ENCODE peak calls at places on chromosomes 6 and 20, in ten cellular contexts. One of them, this sample, is unnamed.

GRCh38 chr6:147604373-147604772 is 95.9 kb downstream of the SAMD5 start:
- DNase-seq in right lobe of liver: no peak
- DNase-seq in body of pancreas: no peak
- DNase-seq in spleen: no peak
- DNase-seq in HCT116: no peak
- DNase-seq in Peyer's patch: no peak
- DNase-seq in adrenal gland: no peak
- DNase-seq in IMR-90: no peak
- DNase-seq in transverse colon: no peak
- DNase-seq in GM12878: no peak
- DNase-seq in this sample: no peak

GRCh38 chr6:139378882-139379341 is 4.5 kb upstream of the CITED2 start:
- DNase-seq in right lobe of liver: no peak
- DNase-seq in body of pancreas: no peak
- DNase-seq in spleen: no peak
- DNase-seq in HCT116: no peak
- DNase-seq in Peyer's patch: peak; percentile 71
- DNase-seq in adrenal gland: no peak
- DNase-seq in IMR-90: peak; percentile 39
- DNase-seq in transverse colon: no peak
- DNase-seq in GM12878: no peak
- DNase-seq in this sample: no peak

GRCh38 chr20:50456452-50457324 is 53.5 kb upstream of the PTPN1 start:
- DNase-seq in right lobe of liver: no peak
- DNase-seq in body of pancreas: no peak
- DNase-seq in spleen: no peak
- DNase-seq in HCT116: no peak
- DNase-seq in Peyer's patch: no peak
- DNase-seq in adrenal gland: no peak
- DNase-seq in IMR-90: no peak
- DNase-seq in transverse colon: no peak
- DNase-seq in GM12878: no peak
- DNase-seq in this sample: no peak

GRCh38 chr20:7497985-7498384 is 442.3 kb downstream of the HAO1 start:
- DNase-seq in right lobe of liver: no peak
- DNase-seq in body of pancreas: no peak
- DNase-seq in spleen: no peak
- DNase-seq in HCT116: no peak
- DNase-seq in Peyer's patch: no peak
- DNase-seq in adrenal gland: no peak
- DNase-seq in IMR-90: no peak
- DNase-seq in transverse colon: no peak
- DNase-seq in GM12878: no peak
- DNase-seq in this sample: peak; percentile 19

GRCh38 chr20:46035713-46036112 is 6.7 kb downstream of the SLC12A5 start:
- DNase-seq in right lobe of liver: no peak
- DNase-seq in body of pancreas: no peak
- DNase-seq in spleen: no peak
- DNase-seq in HCT116: no peak
- DNase-seq in Peyer's patch: no peak
- DNase-seq in adrenal gland: no peak
- DNase-seq in IMR-90: no peak
- DNase-seq in transverse colon: no peak
- DNase-seq in GM12878: no peak
- DNase-seq in this sample: no peak

GRCh38 chr6:141989706-141989959 is 143.1 kb upstream of the GJE1 start:
- DNase-seq in right lobe of liver: no peak
- DNase-seq in body of pancreas: no peak
- DNase-seq in spleen: no peak
- DNase-seq in HCT116: no peak
- DNase-seq in Peyer's patch: no peak
- DNase-seq in adrenal gland: no peak
- DNase-seq in IMR-90: no peak
- DNase-seq in transverse colon: no peak
- DNase-seq in GM12878: no peak
- DNase-seq in this sample: no peak

GRCh38 chr6:112189494-112189893 is 64.9 kb downstream of the LAMA4 start:
- DNase-seq in right lobe of liver: no peak
- DNase-seq in body of pancreas: no peak
- DNase-seq in spleen: no peak
- DNase-seq in HCT116: no peak
- DNase-seq in Peyer's patch: no peak
- DNase-seq in adrenal gland: no peak
- DNase-seq in IMR-90: peak; percentile 5
- DNase-seq in transverse colon: no peak
- DNase-seq in GM12878: no peak
- DNase-seq in this sample: no peak

GRCh38 chr6:22117663-22118062 is 179.2 kb downstream of the PRL start:
- DNase-seq in right lobe of liver: no peak
- DNase-seq in body of pancreas: no peak
- DNase-seq in spleen: no peak
- DNase-seq in HCT116: no peak
- DNase-seq in Peyer's patch: no peak
- DNase-seq in adrenal gland: no peak
- DNase-seq in IMR-90: no peak
- DNase-seq in transverse colon: no peak
- DNase-seq in GM12878: no peak
- DNase-seq in this sample: no peak

GRCh38 chr6:116812051-116812650 is 16.7 kb downstream of the GPRC6A start:
- DNase-seq in right lobe of liver: no peak
- DNase-seq in body of pancreas: no peak
- DNase-seq in spleen: no peak
- DNase-seq in HCT116: no peak
- DNase-seq in Peyer's patch: no peak
- DNase-seq in adrenal gland: no peak
- DNase-seq in IMR-90: no peak
- DNase-seq in transverse colon: no peak
- DNase-seq in GM12878: no peak
- DNase-seq in this sample: no peak

GRCh38 chr6:128532110-128532509 is 11.7 kb upstream of the PTPRK start:
- DNase-seq in right lobe of liver: no peak
- DNase-seq in body of pancreas: no peak
- DNase-seq in spleen: no peak
- DNase-seq in HCT116: no peak
- DNase-seq in Peyer's patch: no peak
- DNase-seq in adrenal gland: no peak
- DNase-seq in IMR-90: no peak
- DNase-seq in transverse colon: no peak
- DNase-seq in GM12878: no peak
- DNase-seq in this sample: no peak

GRCh38 chr20:20892328-20892727 is 179.9 kb upstream of the RALGAPA2 start:
- DNase-seq in right lobe of liver: no peak
- DNase-seq in body of pancreas: no peak
- DNase-seq in spleen: no peak
- DNase-seq in HCT116: no peak
- DNase-seq in Peyer's patch: no peak
- DNase-seq in adrenal gland: no peak
- DNase-seq in IMR-90: no peak
- DNase-seq in transverse colon: no peak
- DNase-seq in GM12878: no peak
- DNase-seq in this sample: no peak

GRCh38 chr20:20887593-20888272 is 175.3 kb upstream of the RALGAPA2 start:
- DNase-seq in right lobe of liver: no peak
- DNase-seq in body of pancreas: no peak
- DNase-seq in spleen: no peak
- DNase-seq in HCT116: no peak
- DNase-seq in Peyer's patch: no peak
- DNase-seq in adrenal gland: no peak
- DNase-seq in IMR-90: no peak
- DNase-seq in transverse colon: no peak
- DNase-seq in GM12878: no peak
- DNase-seq in this sample: no peak

GRCh38 chr20:20890751-20891150 is 178.3 kb upstream of the RALGAPA2 start:
- DNase-seq in right lobe of liver: no peak
- DNase-seq in body of pancreas: no peak
- DNase-seq in spleen: no peak
- DNase-seq in HCT116: no peak
- DNase-seq in Peyer's patch: no peak
- DNase-seq in adrenal gland: no peak
- DNase-seq in IMR-90: no peak
- DNase-seq in transverse colon: no peak
- DNase-seq in GM12878: no peak
- DNase-seq in this sample: no peak

DNA sequence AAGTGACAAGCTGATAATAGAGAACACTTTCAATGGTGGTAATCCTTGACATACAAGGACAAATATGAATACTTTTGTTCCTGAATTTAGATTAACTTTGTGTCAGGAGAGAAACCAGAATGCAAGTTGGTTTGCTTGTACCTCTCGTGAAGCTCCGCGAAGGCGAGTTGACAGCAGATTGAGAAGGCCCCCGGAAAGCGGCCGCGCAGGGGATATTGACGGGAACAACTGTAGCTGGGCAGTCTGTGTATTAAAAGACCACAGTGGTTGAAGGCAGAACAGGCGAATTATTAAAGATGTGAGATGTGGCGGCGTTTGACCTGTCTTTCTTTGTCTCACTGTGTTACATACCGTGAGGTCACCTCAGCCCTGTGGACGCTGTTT is 175.8 kb upstream of the RALGAPA2 start:
- DNase-seq in right lobe of liver: no peak
- DNase-seq in body of pancreas: no peak
- DNase-seq in spleen: no peak
- DNase-seq in HCT116: no peak
- DNase-seq in Peyer's patch: no peak
- DNase-seq in adrenal gland: no peak
- DNase-seq in IMR-90: no peak
- DNase-seq in transverse colon: no peak
- DNase-seq in GM12878: no peak
- DNase-seq in this sample: no peak
- TF ChIP-seq POLR2A in right lobe of liver: no peak
- TF ChIP-seq POLR2A in body of pancreas: no peak
- TF ChIP-seq POLR2A in spleen: no peak
- TF ChIP-seq POLR2A in HCT116: no peak
- TF ChIP-seq POLR2A in Peyer's patch: no peak
- TF ChIP-seq POLR2A in adrenal gland: no peak
- TF ChIP-seq POLR2A in IMR-90: no peak
- TF ChIP-seq POLR2A in transverse colon: no peak
- TF ChIP-seq POLR2A in GM12878: no peak
- TF ChIP-seq POLR2A in this sample: no peak

GRCh38 chr6:109009761-109010612 is 84.7 kb downstream of the SESN1 start:
- DNase-seq in right lobe of liver: no peak
- DNase-seq in body of pancreas: no peak
- DNase-seq in spleen: no peak
- DNase-seq in HCT116: no peak
- DNase-seq in Peyer's patch: no peak
- DNase-seq in adrenal gland: no peak
- DNase-seq in IMR-90: no peak
- DNase-seq in transverse colon: no peak
- DNase-seq in GM12878: no peak
- DNase-seq in this sample: no peak
- TF ChIP-seq POLR2A in right lobe of liver: no peak
- TF ChIP-seq POLR2A in body of pancreas: no peak
- TF ChIP-seq POLR2A in spleen: peak; percentile 64
- TF ChIP-seq POLR2A in HCT116: no peak
- TF ChIP-seq POLR2A in Peyer's patch: no peak
- TF ChIP-seq POLR2A in adrenal gland: no peak
- TF ChIP-seq POLR2A in IMR-90: no peak
- TF ChIP-seq POLR2A in transverse colon: peak; percentile 93
- TF ChIP-seq POLR2A in GM12878: no peak
- TF ChIP-seq POLR2A in this sample: no peak

GRCh38 chr20:63568170-63568981 is 5.7 kb downstream of the HELZ2 start:
- DNase-seq in right lobe of liver: no peak
- DNase-seq in body of pancreas: no peak
- DNase-seq in spleen: peak; percentile 87
- DNase-seq in HCT116: no peak
- DNase-seq in Peyer's patch: no peak
- DNase-seq in adrenal gland: no peak
- DNase-seq in IMR-90: no peak
- DNase-seq in transverse colon: no peak
- DNase-seq in GM12878: no peak
- DNase-seq in this sample: no peak
- TF ChIP-seq POLR2A in right lobe of liver: no peak
- TF ChIP-seq POLR2A in body of pancreas: no peak
- TF ChIP-seq POLR2A in spleen: no peak
- TF ChIP-seq POLR2A in HCT116: no peak
- TF ChIP-seq POLR2A in Peyer's patch: no peak
- TF ChIP-seq POLR2A in adrenal gland: no peak
- TF ChIP-seq POLR2A in IMR-90: no peak
- TF ChIP-seq POLR2A in transverse colon: no peak
- TF ChIP-seq POLR2A in GM12878: no peak
- TF ChIP-seq POLR2A in this sample: no peak

GRCh38 chr6:30071858-30072257 is 3.7 kb downstream of the RNF39 start:
- DNase-seq in right lobe of liver: no peak
- DNase-seq in body of pancreas: no peak
- DNase-seq in spleen: no peak
- DNase-seq in HCT116: no peak
- DNase-seq in Peyer's patch: no peak
- DNase-seq in adrenal gland: no peak
- DNase-seq in IMR-90: no peak
- DNase-seq in transverse colon: no peak
- DNase-seq in GM12878: no peak
- DNase-seq in this sample: no peak
- TF ChIP-seq POLR2A in right lobe of liver: no peak
- TF ChIP-seq POLR2A in body of pancreas: no peak
- TF ChIP-seq POLR2A in spleen: no peak
- TF ChIP-seq POLR2A in HCT116: no peak
- TF ChIP-seq POLR2A in Peyer's patch: no peak
- TF ChIP-seq POLR2A in adrenal gland: no peak
- TF ChIP-seq POLR2A in IMR-90: no peak
- TF ChIP-seq POLR2A in transverse colon: no peak
- TF ChIP-seq POLR2A in GM12878: no peak
- TF ChIP-seq POLR2A in this sample: no peak

GRCh38 chr6:33505544-33506330 is 51.4 kb downstream of the ZBTB9 start:
- DNase-seq in right lobe of liver: no peak
- DNase-seq in body of pancreas: no peak
- DNase-seq in spleen: no peak
- DNase-seq in HCT116: no peak
- DNase-seq in Peyer's patch: no peak
- DNase-seq in adrenal gland: no peak
- DNase-seq in IMR-90: no peak
- DNase-seq in transverse colon: no peak
- DNase-seq in GM12878: no peak
- DNase-seq in this sample: no peak

GRCh38 chr6:33497157-33497556 is 42.8 kb downstream of the ZBTB9 start:
- DNase-seq in right lobe of liver: no peak
- DNase-seq in body of pancreas: no peak
- DNase-seq in spleen: no peak
- DNase-seq in HCT116: no peak
- DNase-seq in Peyer's patch: no peak
- DNase-seq in adrenal gland: no peak
- DNase-seq in IMR-90: no peak
- DNase-seq in transverse colon: no peak
- DNase-seq in GM12878: no peak
- DNase-seq in this sample: no peak

GRCh38 chr6:33507261-33507660 is 52.9 kb downstream of the ZBTB9 start:
- DNase-seq in right lobe of liver: no peak
- DNase-seq in body of pancreas: no peak
- DNase-seq in spleen: no peak
- DNase-seq in HCT116: no peak
- DNase-seq in Peyer's patch: no peak
- DNase-seq in adrenal gland: no peak
- DNase-seq in IMR-90: no peak
- DNase-seq in transverse colon: no peak
- DNase-seq in GM12878: no peak
- DNase-seq in this sample: no peak

GRCh38 chr6:33504486-33504885 is 50.1 kb downstream of the ZBTB9 start:
- DNase-seq in right lobe of liver: no peak
- DNase-seq in body of pancreas: no peak
- DNase-seq in spleen: no peak
- DNase-seq in HCT116: no peak
- DNase-seq in Peyer's patch: no peak
- DNase-seq in adrenal gland: no peak
- DNase-seq in IMR-90: no peak
- DNase-seq in transverse colon: no peak
- DNase-seq in GM12878: no peak
- DNase-seq in this sample: no peak

GRCh38 chr6:33502486-33502885 is 48.1 kb downstream of the ZBTB9 start:
- DNase-seq in right lobe of liver: no peak
- DNase-seq in body of pancreas: no peak
- DNase-seq in spleen: no peak
- DNase-seq in HCT116: no peak
- DNase-seq in Peyer's patch: no peak
- DNase-seq in adrenal gland: no peak
- DNase-seq in IMR-90: no peak
- DNase-seq in transverse colon: no peak
- DNase-seq in GM12878: no peak
- DNase-seq in this sample: no peak
- TF ChIP-seq POLR2A in right lobe of liver: no peak
- TF ChIP-seq POLR2A in body of pancreas: no peak
- TF ChIP-seq POLR2A in spleen: no peak
- TF ChIP-seq POLR2A in HCT116: no peak
- TF ChIP-seq POLR2A in Peyer's patch: no peak
- TF ChIP-seq POLR2A in adrenal gland: no peak
- TF ChIP-seq POLR2A in IMR-90: no peak
- TF ChIP-seq POLR2A in transverse colon: no peak
- TF ChIP-seq POLR2A in GM12878: no peak
- TF ChIP-seq POLR2A in this sample: no peak

This sample was measured in H54.